ENCODE peak calls at places on chromosomes 6 and 20, in four cellular contexts. I is breast epithelium, K is sigmoid colon, U is H1. M is an unnamed sample.
A peak's percentile ranks its signal among the peaks of the same experiment; 100 is the strongest.

GRCh38 chr20:3121271-3121911 is 36.9 kb upstream of the AVP start:
- DNase-seq in K (peak; percentile 40), I (no peak), U (no peak), M (no peak)

GRCh38 chr20:4883546-4883945 is 117.8 kb downstream of the SLC23A2 start:
- DNase-seq in U (no peak), K (no peak), I (no peak), M (no peak)

GRCh38 chr6:26113570-26113969 is 26.3 kb downstream of the HFE start:
- DNase-seq in I (no peak), U (no peak), K (no peak), M (no peak)

GRCh38 chr6:160129886-160130615 is 8.4 kb downstream of the SLC22A1 start:
- DNase-seq in I (no peak), K (no peak), U (no peak), M (no peak)

GRCh38 chr6:93896081-93896480 is 476.7 kb upstream of the EPHA7 start:
- DNase-seq in K (no peak), U (no peak), I (no peak), M (no peak)

GRCh38 chr20:63473555-63474449 is 1.3 kb upstream of the KCNQ2 start:
- DNase-seq in K (no peak), U (no peak), I (no peak), M (no peak)

GRCh38 chr6:170075659-170076223 is 215.1 kb downstream of the DLL1 start:
- DNase-seq in K (no peak), U (peak; percentile 42), I (peak; percentile 31), M (no peak)

GRCh38 chr6:166955121-166955864 is 1.1 kb downstream of the RNASET2 start:
- DNase-seq in U (no peak), I (no peak), K (peak; percentile 73), M (no peak)

GRCh38 chr6:129638055-129639019 is 71.6 kb downstream of the ARHGAP18 start:
- DNase-seq in U (no peak), I (no peak), K (no peak), M (no peak)

GRCh38 chr6:158688860-158689259 is 39.0 kb downstream of the SYTL3 start:
- DNase-seq in I (no peak), K (no peak), U (no peak), M (no peak)

GRCh38 chr6:167015302-167015701 is 16.1 kb downstream of the CEP43 start:
- DNase-seq in I (no peak), K (no peak), U (no peak), M (no peak)

GRCh38 chr20:3890999-3891929 is 2.1 kb downstream of the PANK2 start:
- DNase-seq in K (peak; percentile 48), I (no peak), U (no peak), M (no peak)

GRCh38 chr6:159043986-159044385 is 805 bp downstream of the TAGAP start:
- DNase-seq in I (no peak), U (no peak), K (no peak), M (no peak)

GRCh38 chr6:43052842-43053544 is 658 bp downstream of the CUL7 start:
- DNase-seq in K (no peak), I (no peak), U (no peak), M (no peak)

GRCh38 chr6:37525460-37526357 is 26.0 kb upstream of the CCDC167 start:
- DNase-seq in I (no peak), K (no peak), U (peak; percentile 82), M (no peak)

GRCh38 chr20:61806314-61806713 is 259.4 kb downstream of the TAF4 start:
- DNase-seq in I (no peak), U (no peak), K (no peak), M (no peak)

GRCh38 chr20:61804896-61805295 is 260.8 kb downstream of the TAF4 start:
- DNase-seq in K (no peak), I (no peak), U (no peak), M (no peak)

GRCh38 chr20:61805365-61805764 is 260.3 kb downstream of the TAF4 start:
- DNase-seq in U (no peak), K (no peak), I (no peak), M (no peak)

GRCh38 chr20:61806995-61807394 is 258.7 kb downstream of the TAF4 start:
- DNase-seq in K (no peak), U (no peak), I (no peak), M (no peak)

GRCh38 chr20:61805781-61806180 is 259.9 kb downstream of the TAF4 start:
- DNase-seq in K (no peak), U (no peak), I (no peak), M (no peak)
- TF ChIP-seq POLR2AphosphoS5 in K (no peak), U (no peak), I (no peak), M (no peak)

DNA sequence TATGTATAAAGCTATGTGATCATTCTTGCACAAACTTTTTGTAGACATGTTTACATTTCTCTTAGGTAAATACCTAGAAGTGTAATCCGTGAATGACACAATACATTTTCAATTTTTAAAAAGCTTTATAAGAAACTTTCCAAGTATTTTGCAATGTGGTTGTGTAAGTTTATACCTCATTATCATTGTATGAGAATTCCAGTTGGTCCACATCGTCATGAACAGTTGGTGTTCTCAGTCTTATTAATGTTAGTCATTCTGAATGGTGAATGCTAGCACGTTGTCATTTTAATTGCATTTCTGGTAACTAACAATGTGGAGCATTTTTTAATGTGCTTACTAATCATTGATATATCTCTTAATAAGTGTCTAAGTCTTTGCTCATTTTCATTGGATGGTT is 116.5 kb upstream of the F13A1 start:
- DNase-seq in U (no peak), I (no peak), K (no peak), M (no peak)
- TF ChIP-seq POLR2A in U (no peak), I (no peak), K (no peak), M (no peak)

GRCh38 chr20:44136579-44136978 is 50.4 kb downstream of the JPH2 start:
- DNase-seq in U (no peak), I (no peak), K (peak; percentile 30), M (no peak)

GRCh38 chr20:44135811-44136204 is 51.2 kb downstream of the JPH2 start:
- DNase-seq in K (no peak), I (no peak), U (no peak), M (no peak)

GRCh38 chr20:44133424-44133823 is 53.6 kb downstream of the JPH2 start:
- DNase-seq in U (no peak), I (no peak), K (peak; percentile 66), M (no peak)

GRCh38 chr20:44137210-44137781 is 49.7 kb downstream of the JPH2 start:
- DNase-seq in K (peak; percentile 94), U (peak; percentile 55), I (no peak), M (no peak)

DNA sequence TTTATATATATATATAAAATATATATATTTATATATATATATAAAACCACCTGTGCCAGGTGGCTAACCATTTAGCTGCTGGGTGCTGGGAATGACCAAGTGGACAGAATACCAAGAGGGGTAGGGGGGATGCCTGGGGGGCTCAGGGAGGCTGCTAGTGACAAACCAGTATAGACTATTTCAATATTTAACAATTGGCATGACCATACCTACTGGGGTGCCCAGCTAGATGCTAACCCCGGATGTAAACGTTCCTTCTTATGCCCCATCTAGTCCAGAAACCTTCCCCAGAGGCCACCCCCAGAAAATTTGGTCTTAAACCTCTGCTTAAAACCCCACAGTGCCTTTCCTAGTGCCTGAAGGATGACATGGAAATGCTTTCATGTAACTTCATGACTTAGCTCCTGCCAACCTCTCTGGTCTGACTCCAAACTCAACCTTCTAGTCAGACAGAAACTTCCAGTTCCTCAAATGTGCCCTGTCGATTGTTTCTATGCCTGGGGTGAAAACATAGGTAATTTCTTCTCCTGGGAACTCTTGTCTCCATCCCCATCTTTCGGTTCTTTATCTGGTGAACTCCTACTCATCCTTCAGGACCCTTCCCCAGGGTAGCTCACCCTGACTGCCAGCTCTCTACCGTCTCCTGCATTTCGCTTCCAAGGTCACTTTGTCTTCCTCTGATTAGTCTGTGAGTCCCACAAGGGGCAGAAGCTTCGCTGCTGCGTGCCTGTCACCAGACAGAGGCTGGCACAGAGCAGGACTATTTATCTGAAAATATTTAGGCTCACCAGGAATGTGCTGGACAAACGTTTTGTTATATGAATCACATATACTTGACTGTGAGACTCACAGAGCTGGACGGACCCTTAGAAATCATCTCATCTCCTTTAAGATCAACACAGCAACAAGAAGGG is 51.8 kb downstream of the JPH2 start:
- DNase-seq in K (peak; percentile 64), I (no peak), U (no peak), M (no peak)
- TF ChIP-seq POLR2AphosphoS5 in K (peak; percentile 16), I (no peak), U (no peak), M (no peak)

GRCh38 chr20:34558320-34559202 is at the start of gene MAP1LC3A:
- DNase-seq in I (peak; percentile 95), U (peak; percentile 97), K (peak; percentile 99), M (peak; percentile 87)
- TF ChIP-seq POLR2A in I (no peak), U (peak; percentile 59), K (peak; percentile 5), M (no peak)

GRCh38 chr6:5905431-5906339 is 101.0 kb downstream of the NRN1 start:
- DNase-seq in K (peak; percentile 94), I (no peak), U (no peak), M (no peak)
- TF ChIP-seq POLR2AphosphoS5 in K (peak; percentile 53), I (no peak), U (no peak), M (no peak)

GRCh38 chr6:23985015-23985414 is 141.0 kb upstream of the NRSN1 start:
- DNase-seq in I (no peak), U (no peak), K (no peak), M (no peak)
- TF ChIP-seq POLR2A in I (no peak), U (no peak), K (no peak), M (no peak)

GRCh38 chr20:48904566-48905321 is 16.8 kb upstream of the ARFGEF2 start:
- DNase-seq in U (peak; percentile 83), K (no peak), I (no peak), M (peak; percentile 42)
- TF ChIP-seq POLR2AphosphoS5 in U (no peak), K (no peak), I (no peak), M (no peak)